ENCODE peak calls at places on chromosomes 7 and 10, in five cellular contexts. P is HCT116, U is OCI-LY7, T is hepatocyte, D is GM23248. C is an unnamed sample.

GRCh38 chr7:143519411-143520131 is 41.9 kb downstream of the TAS2R41 start:
- DNase-seq in P (no peak), U (no peak), T (no peak), D (peak; percentile 39), C (no peak)

GRCh38 chr10:72277996-72278667 is 4.4 kb downstream of the DDIT4 start:
- DNase-seq in P (no peak), U (no peak), T (no peak), D (no peak), C (peak; percentile 41)

GRCh38 chr7:105958037-105958436 is 5.0 kb upstream of the CDHR3 start:
- DNase-seq in P (no peak), U (no peak), T (no peak), D (no peak), C (no peak)

GRCh38 chr10:86258940-86259339 is 107.7 kb downstream of the GRID1 start:
- DNase-seq in P (no peak), U (no peak), T (no peak), D (no peak), C (no peak)

GRCh38 chr10:28533571-28534304 is 820 bp downstream of the WAC start:
- DNase-seq in P (no peak), U (peak; percentile 73), T (peak; percentile 80), D (peak; percentile 85), C (peak; percentile 31)

GRCh38 chr10:69278446-69278963 is at the start of gene HK1:
- DNase-seq in P (no peak), U (no peak), T (no peak), D (peak; percentile 0), C (no peak)

GRCh38 chr10:10519674-10520073 is 498.0 kb upstream of the CELF2 start:
- DNase-seq in P (no peak), U (no peak), T (no peak), D (no peak), C (no peak)

GRCh38 chr7:4700577-4701235 is 18.6 kb downstream of the FOXK1 start:
- DNase-seq in P (no peak), U (no peak), T (peak; percentile 65), D (peak; percentile 96), C (no peak)

GRCh38 chr7:14340415-14341079 is 351.1 kb upstream of the ETV1 start:
- DNase-seq in P (no peak), U (no peak), T (no peak), D (no peak), C (no peak)

GRCh38 chr10:28991326-28991725 is 297.5 kb upstream of the LYZL1 start:
- DNase-seq in P (peak; percentile 76), U (no peak), T (peak; percentile 48), D (peak; percentile 65), C (peak; percentile 42)

GRCh38 chr7:156004265-156005201 is 192.3 kb upstream of the SHH start:
- DNase-seq in P (no peak), U (no peak), T (no peak), D (no peak), C (no peak)

GRCh38 chr10:72292223-72292691 is 18.5 kb downstream of the DDIT4 start:
- DNase-seq in P (peak; percentile 91), U (no peak), T (peak; percentile 64), D (peak; percentile 32), C (peak; percentile 91)

GRCh38 chr7:131896189-131896855 is 339.9 kb upstream of the PODXL start:
- DNase-seq in P (no peak), U (no peak), T (no peak), D (no peak), C (no peak)

GRCh38 chr7:131899271-131900030 is 343.0 kb upstream of the PODXL start:
- DNase-seq in P (no peak), U (no peak), T (no peak), D (peak; percentile 29), C (no peak)

GRCh38 chr7:131895541-131896173 is 339.2 kb upstream of the PODXL start:
- DNase-seq in P (peak; percentile 78), U (no peak), T (peak; percentile 48), D (peak; percentile 98), C (no peak)

GRCh38 chr7:131900785-131901287 is 344.4 kb upstream of the PODXL start:
- DNase-seq in P (no peak), U (no peak), T (no peak), D (no peak), C (no peak)

DNA sequence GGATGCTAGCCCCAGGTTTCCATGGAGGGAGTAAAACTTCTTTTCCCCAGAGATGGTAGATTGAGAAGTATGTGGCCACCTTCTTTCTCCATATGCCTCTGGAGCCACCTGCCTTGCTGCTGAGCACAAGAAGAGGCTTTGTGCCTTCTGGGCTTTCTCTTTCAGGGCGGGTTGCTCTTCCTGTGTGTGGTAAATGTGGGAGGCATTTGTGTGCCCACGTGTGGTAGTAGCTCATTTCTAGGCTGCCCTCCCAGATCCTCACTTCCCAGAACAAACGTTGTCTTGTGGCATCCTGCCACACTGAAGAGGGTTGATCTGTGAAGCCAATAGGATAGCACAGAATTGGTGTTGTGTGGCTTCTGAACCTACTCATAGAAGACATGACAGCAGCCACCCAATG is 342.0 kb upstream of the PODXL start:
- DNase-seq in P (no peak), U (no peak), T (no peak), D (peak; percentile 66), C (no peak)
- H3K9me2 ChIP-seq in P (no peaks in the 10 kb centered on the region), U (no peaks in the 10 kb centered on the region), T (no peaks in the 10 kb centered on the region), D (no peaks in the 10 kb centered on the region), C (no peaks in the 10 kb centered on the region)

DNA sequence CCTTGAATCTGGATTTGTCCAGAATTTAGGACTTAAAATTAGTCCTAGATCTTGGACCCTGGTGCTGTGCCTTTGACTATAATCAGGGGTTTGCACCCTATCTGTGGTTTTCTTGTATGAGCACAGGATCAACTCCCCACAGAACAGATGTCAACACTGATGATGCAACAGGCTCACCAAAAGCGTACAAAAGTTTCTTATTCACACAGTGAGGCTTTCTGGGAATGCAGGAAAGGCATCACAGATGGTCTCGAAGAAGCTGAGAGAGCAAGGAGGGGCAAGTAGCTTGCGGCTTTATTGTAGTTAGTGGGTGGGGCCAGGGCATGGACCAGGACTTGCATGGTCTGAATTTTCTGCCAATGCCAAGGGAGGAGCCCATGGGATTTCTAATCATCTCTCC is 46.2 kb downstream of the SEC61G start:
- DNase-seq in P (no peak), U (no peak), T (no peak), D (no peak), C (no peak)
- H3K9me2 ChIP-seq in P (no peaks in the 10 kb centered on the region), U (no peaks in the 10 kb centered on the region), T (no peaks in the 10 kb centered on the region), D (no peaks in the 10 kb centered on the region), C (no peaks in the 10 kb centered on the region)

GRCh38 chr7:131897016-131897789 is 340.8 kb upstream of the PODXL start:
- DNase-seq in P (peak; percentile 12), U (no peak), T (no peak), D (peak; percentile 87), C (no peak)
- H3K9me2 ChIP-seq in P (no peaks in the 10 kb centered on the region), U (no peaks in the 10 kb centered on the region), T (no peaks in the 10 kb centered on the region), D (no peaks in the 10 kb centered on the region), C (no peaks in the 10 kb centered on the region)

GRCh38 chr7:131897790-131898165 is 341.4 kb upstream of the PODXL start:
- DNase-seq in P (no peak), U (no peak), T (no peak), D (no peak), C (no peak)
- H3K9me2 ChIP-seq in P (no peaks in the 10 kb centered on the region), U (no peaks in the 10 kb centered on the region), T (no peaks in the 10 kb centered on the region), D (no peaks in the 10 kb centered on the region), C (no peaks in the 10 kb centered on the region)

GRCh38 chr10:14535497-14536199 is 204.9 kb upstream of the FRMD4A start:
- DNase-seq in P (no peak), U (no peak), T (peak; percentile 63), D (no peak), C (no peak)
- H3K9me2 ChIP-seq in P (no peaks in the 10 kb centered on the region), U (no peaks in the 10 kb centered on the region), T (no peaks in the 10 kb centered on the region), D (no peaks in the 10 kb centered on the region), C (no peaks in the 10 kb centered on the region)

DNA sequence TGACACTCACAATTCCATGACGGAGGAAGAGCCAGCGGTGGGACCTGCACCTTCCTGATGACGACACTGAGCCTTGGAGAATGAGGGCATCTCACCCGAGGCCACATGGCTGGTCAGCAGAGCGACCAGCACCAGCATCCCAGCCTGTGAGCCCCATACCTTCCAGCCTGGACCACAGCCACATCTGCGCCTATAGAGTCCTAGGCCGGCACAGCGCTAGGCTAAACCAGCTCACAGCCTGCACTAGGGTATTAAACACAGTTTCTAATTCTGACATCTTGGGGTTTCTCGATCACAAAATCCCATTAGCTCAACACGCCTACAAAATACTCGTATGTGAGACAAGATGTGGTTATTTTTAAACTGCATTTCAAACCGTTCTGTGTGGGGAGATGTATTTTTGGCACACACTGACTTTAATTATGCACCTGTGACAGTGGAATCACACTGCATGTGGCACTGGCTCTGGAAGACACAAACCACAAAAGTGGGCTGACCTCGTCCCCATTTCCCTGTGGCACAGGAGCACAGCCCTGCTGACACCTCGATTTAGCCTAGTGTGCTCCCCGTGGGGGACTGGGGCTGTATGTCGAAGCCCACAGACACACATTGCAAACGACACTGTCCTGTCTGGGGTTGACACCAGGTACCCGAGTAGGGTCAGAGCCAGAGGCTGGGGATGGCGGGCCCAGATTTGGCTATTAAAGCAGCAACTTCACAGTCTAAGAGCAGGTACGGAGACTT is 32.5 kb downstream of the CPXM2 start:
- DNase-seq in P (no peak), U (no peak), T (no peak), D (no peak), C (no peak)
- H3K9me2 ChIP-seq in P (no peaks in the 10 kb centered on the region), U (no peaks in the 10 kb centered on the region), T (no peaks in the 10 kb centered on the region), D (no peaks in the 10 kb centered on the region), C (no peaks in the 10 kb centered on the region)